ENCODE peak calls at places on chromosome X, in seven cellular contexts. One of them, this sample, is unnamed.

GRCh38 chrX:63913719-63914118 is 128.7 kb upstream of the ARHGEF9 start:
- DNase-seq in GM06990: no peak
- DNase-seq in stimulated activated CD4-positive, alpha-beta T cell treated with anti-CD3 and anti-CD28 coated beads, Interleukin-15, amount 100 ng/mL, for 1 hour: no peak
- DNase-seq in choroid plexus epithelial cell: no peak
- DNase-seq in ACHN: no peak
- DNase-seq in CD4-positive, alpha-beta T cell: no peak
- DNase-seq in HS-5: no peak
- DNase-seq in this sample: no peak

GRCh38 chrX:152876931-152877840 is 20.7 kb upstream of the ZNF185 start:
- DNase-seq in choroid plexus epithelial cell: no peak
- DNase-seq in ACHN: no peak
- DNase-seq in GM06990: no peak
- DNase-seq in CD4-positive, alpha-beta T cell: no peak
- DNase-seq in HS-5: no peak
- DNase-seq in stimulated activated CD4-positive, alpha-beta T cell treated with anti-CD3 and anti-CD28 coated beads, Interleukin-15, amount 100 ng/mL, for 1 hour: no peak
- DNase-seq in this sample: no peak

GRCh38 chrX:25503826-25504225 is 488.1 kb upstream of the ARX start:
- DNase-seq in CD4-positive, alpha-beta T cell: no peak
- DNase-seq in ACHN: no peak
- DNase-seq in GM06990: no peak
- DNase-seq in stimulated activated CD4-positive, alpha-beta T cell treated with anti-CD3 and anti-CD28 coated beads, Interleukin-15, amount 100 ng/mL, for 1 hour: no peak
- DNase-seq in choroid plexus epithelial cell: no peak
- DNase-seq in HS-5: no peak
- DNase-seq in this sample: no peak

GRCh38 chrX:70664726-70665125 is 220.1 kb downstream of the DLG3 start:
- DNase-seq in GM06990: no peak
- DNase-seq in stimulated activated CD4-positive, alpha-beta T cell treated with anti-CD3 and anti-CD28 coated beads, Interleukin-15, amount 100 ng/mL, for 1 hour: no peak
- DNase-seq in choroid plexus epithelial cell: peak
- DNase-seq in ACHN: peak
- DNase-seq in HS-5: no peak
- DNase-seq in CD4-positive, alpha-beta T cell: no peak
- DNase-seq in this sample: no peak

GRCh38 chrX:53018627-53019026 is 30.0 kb upstream of the GPR173 start:
- DNase-seq in CD4-positive, alpha-beta T cell: no peak
- DNase-seq in GM06990: no peak
- DNase-seq in HS-5: no peak
- DNase-seq in choroid plexus epithelial cell: no peak
- DNase-seq in ACHN: no peak
- DNase-seq in stimulated activated CD4-positive, alpha-beta T cell treated with anti-CD3 and anti-CD28 coated beads, Interleukin-15, amount 100 ng/mL, for 1 hour: no peak
- DNase-seq in this sample: no peak

GRCh38 chrX:116198810-116199209 is 28.3 kb downstream of the AGTR2 start:
- DNase-seq in CD4-positive, alpha-beta T cell: no peak
- DNase-seq in stimulated activated CD4-positive, alpha-beta T cell treated with anti-CD3 and anti-CD28 coated beads, Interleukin-15, amount 100 ng/mL, for 1 hour: no peak
- DNase-seq in HS-5: no peak
- DNase-seq in GM06990: no peak
- DNase-seq in choroid plexus epithelial cell: peak
- DNase-seq in ACHN: no peak
- DNase-seq in this sample: no peak

GRCh38 chrX:100447563-100448397 is 37.7 kb upstream of the PCDH19 start:
- DNase-seq in ACHN: peak
- DNase-seq in choroid plexus epithelial cell: peak
- DNase-seq in GM06990: no peak
- DNase-seq in stimulated activated CD4-positive, alpha-beta T cell treated with anti-CD3 and anti-CD28 coated beads, Interleukin-15, amount 100 ng/mL, for 1 hour: no peak
- DNase-seq in CD4-positive, alpha-beta T cell: no peak
- DNase-seq in HS-5: no peak
- DNase-seq in this sample: no peak

GRCh38 chrX:34559325-34559724 is 97.8 kb downstream of the TMEM47 start:
- DNase-seq in HS-5: no peak
- DNase-seq in GM06990: peak
- DNase-seq in stimulated activated CD4-positive, alpha-beta T cell treated with anti-CD3 and anti-CD28 coated beads, Interleukin-15, amount 100 ng/mL, for 1 hour: no peak
- DNase-seq in CD4-positive, alpha-beta T cell: no peak
- DNase-seq in choroid plexus epithelial cell: peak
- DNase-seq in ACHN: peak
- DNase-seq in this sample: no peak

GRCh38 chrX:19375546-19375945 is 31.8 kb downstream of the PDHA1 start:
- DNase-seq in CD4-positive, alpha-beta T cell: no peak
- DNase-seq in stimulated activated CD4-positive, alpha-beta T cell treated with anti-CD3 and anti-CD28 coated beads, Interleukin-15, amount 100 ng/mL, for 1 hour: no peak
- DNase-seq in GM06990: no peak
- DNase-seq in HS-5: no peak
- DNase-seq in choroid plexus epithelial cell: no peak
- DNase-seq in ACHN: no peak
- DNase-seq in this sample: no peak

GRCh38 chrX:34810364-34810763 is 132.2 kb upstream of the FAM47B start:
- DNase-seq in stimulated activated CD4-positive, alpha-beta T cell treated with anti-CD3 and anti-CD28 coated beads, Interleukin-15, amount 100 ng/mL, for 1 hour: no peak
- DNase-seq in choroid plexus epithelial cell: peak
- DNase-seq in GM06990: no peak
- DNase-seq in CD4-positive, alpha-beta T cell: no peak
- DNase-seq in HS-5: peak
- DNase-seq in ACHN: peak
- DNase-seq in this sample: no peak

GRCh38 chrX:1239681-1240142 is 27.3 kb upstream of the CRLF2 start:
- DNase-seq in CD4-positive, alpha-beta T cell: no peak
- DNase-seq in GM06990: peak
- DNase-seq in HS-5: no peak
- DNase-seq in stimulated activated CD4-positive, alpha-beta T cell treated with anti-CD3 and anti-CD28 coated beads, Interleukin-15, amount 100 ng/mL, for 1 hour: no peak
- DNase-seq in choroid plexus epithelial cell: no peak
- DNase-seq in ACHN: no peak
- DNase-seq in this sample: no peak

GRCh38 chrX:39821709-39822095 is 276.1 kb downstream of the BCOR start:
- DNase-seq in HS-5: no peak
- DNase-seq in stimulated activated CD4-positive, alpha-beta T cell treated with anti-CD3 and anti-CD28 coated beads, Interleukin-15, amount 100 ng/mL, for 1 hour: no peak
- DNase-seq in ACHN: no peak
- DNase-seq in GM06990: no peak
- DNase-seq in choroid plexus epithelial cell: no peak
- DNase-seq in CD4-positive, alpha-beta T cell: no peak
- DNase-seq in this sample: no peak

GRCh38 chrX:40083120-40083978 is 14.4 kb downstream of the BCOR start:
- DNase-seq in stimulated activated CD4-positive, alpha-beta T cell treated with anti-CD3 and anti-CD28 coated beads, Interleukin-15, amount 100 ng/mL, for 1 hour: no peak
- DNase-seq in ACHN: no peak
- DNase-seq in choroid plexus epithelial cell: no peak
- DNase-seq in CD4-positive, alpha-beta T cell: no peak
- DNase-seq in HS-5: no peak
- DNase-seq in GM06990: no peak
- DNase-seq in this sample: no peak

GRCh38 chrX:155888139-155888538 is 7.0 kb downstream of the VAMP7 start:
- DNase-seq in CD4-positive, alpha-beta T cell: no peak
- DNase-seq in choroid plexus epithelial cell: peak
- DNase-seq in HS-5: peak
- DNase-seq in stimulated activated CD4-positive, alpha-beta T cell treated with anti-CD3 and anti-CD28 coated beads, Interleukin-15, amount 100 ng/mL, for 1 hour: no peak
- DNase-seq in GM06990: no peak
- DNase-seq in ACHN: peak
- DNase-seq in this sample: peak

GRCh38 chrX:38871129-38872029 is 70.1 kb downstream of the MID1IP1 start:
- DNase-seq in CD4-positive, alpha-beta T cell: no peak
- DNase-seq in stimulated activated CD4-positive, alpha-beta T cell treated with anti-CD3 and anti-CD28 coated beads, Interleukin-15, amount 100 ng/mL, for 1 hour: no peak
- DNase-seq in ACHN: no peak
- DNase-seq in choroid plexus epithelial cell: no peak
- DNase-seq in HS-5: no peak
- DNase-seq in GM06990: no peak
- DNase-seq in this sample: no peak

GRCh38 chrX:39859991-39860861 is 237.5 kb downstream of the BCOR start:
- DNase-seq in stimulated activated CD4-positive, alpha-beta T cell treated with anti-CD3 and anti-CD28 coated beads, Interleukin-15, amount 100 ng/mL, for 1 hour: peak
- DNase-seq in CD4-positive, alpha-beta T cell: peak
- DNase-seq in HS-5: no peak
- DNase-seq in ACHN: no peak
- DNase-seq in choroid plexus epithelial cell: peak
- DNase-seq in GM06990: peak
- DNase-seq in this sample: no peak

GRCh38 chrX:132737743-132738142 is 220.7 kb downstream of the HS6ST2 start:
- DNase-seq in stimulated activated CD4-positive, alpha-beta T cell treated with anti-CD3 and anti-CD28 coated beads, Interleukin-15, amount 100 ng/mL, for 1 hour: no peak
- DNase-seq in ACHN: no peak
- DNase-seq in GM06990: no peak
- DNase-seq in CD4-positive, alpha-beta T cell: no peak
- DNase-seq in choroid plexus epithelial cell: no peak
- DNase-seq in HS-5: no peak
- DNase-seq in this sample: no peak

GRCh38 chrX:9681422-9681821 is 84.2 kb downstream of the GPR143 start:
- DNase-seq in ACHN: no peak
- DNase-seq in CD4-positive, alpha-beta T cell: no peak
- DNase-seq in stimulated activated CD4-positive, alpha-beta T cell treated with anti-CD3 and anti-CD28 coated beads, Interleukin-15, amount 100 ng/mL, for 1 hour: no peak
- DNase-seq in choroid plexus epithelial cell: peak
- DNase-seq in GM06990: no peak
- DNase-seq in HS-5: no peak
- DNase-seq in this sample: no peak

GRCh38 chrX:95076449-95076848 is 1402.4 kb downstream of the FAM133A start:
- DNase-seq in choroid plexus epithelial cell: peak
- DNase-seq in HS-5: no peak
- DNase-seq in stimulated activated CD4-positive, alpha-beta T cell treated with anti-CD3 and anti-CD28 coated beads, Interleukin-15, amount 100 ng/mL, for 1 hour: no peak
- DNase-seq in GM06990: no peak
- DNase-seq in CD4-positive, alpha-beta T cell: no peak
- DNase-seq in ACHN: peak
- DNase-seq in this sample: no peak

GRCh38 chrX:11557120-11557519 is 108.6 kb downstream of the ARHGAP6 start:
- DNase-seq in stimulated activated CD4-positive, alpha-beta T cell treated with anti-CD3 and anti-CD28 coated beads, Interleukin-15, amount 100 ng/mL, for 1 hour: no peak
- DNase-seq in CD4-positive, alpha-beta T cell: no peak
- DNase-seq in ACHN: peak
- DNase-seq in HS-5: peak
- DNase-seq in GM06990: no peak
- DNase-seq in choroid plexus epithelial cell: peak
- DNase-seq in this sample: no peak

GRCh38 chrX:20067709-20068315 is 48.9 kb downstream of the MAP7D2 start:
- DNase-seq in HS-5: peak
- DNase-seq in ACHN: peak
- DNase-seq in CD4-positive, alpha-beta T cell: no peak
- DNase-seq in GM06990: peak
- DNase-seq in stimulated activated CD4-positive, alpha-beta T cell treated with anti-CD3 and anti-CD28 coated beads, Interleukin-15, amount 100 ng/mL, for 1 hour: no peak
- DNase-seq in choroid plexus epithelial cell: peak
- DNase-seq in this sample: peak

GRCh38 chrX:29617276-29617675 is 598.1 kb upstream of the MAGEB2 start:
- DNase-seq in choroid plexus epithelial cell: peak
- DNase-seq in CD4-positive, alpha-beta T cell: no peak
- DNase-seq in GM06990: no peak
- DNase-seq in stimulated activated CD4-positive, alpha-beta T cell treated with anti-CD3 and anti-CD28 coated beads, Interleukin-15, amount 100 ng/mL, for 1 hour: no peak
- DNase-seq in ACHN: peak
- DNase-seq in HS-5: peak
- DNase-seq in this sample: no peak

GRCh38 chrX:39065051-39065871 is 264.0 kb downstream of the MID1IP1 start:
- DNase-seq in choroid plexus epithelial cell: no peak
- DNase-seq in stimulated activated CD4-positive, alpha-beta T cell treated with anti-CD3 and anti-CD28 coated beads, Interleukin-15, amount 100 ng/mL, for 1 hour: no peak
- DNase-seq in HS-5: no peak
- DNase-seq in ACHN: no peak
- DNase-seq in CD4-positive, alpha-beta T cell: no peak
- DNase-seq in GM06990: no peak
- DNase-seq in this sample: no peak

GRCh38 chrX:122783918-122784317 is 400.2 kb upstream of the GRIA3 start:
- DNase-seq in ACHN: no peak
- DNase-seq in CD4-positive, alpha-beta T cell: no peak
- DNase-seq in stimulated activated CD4-positive, alpha-beta T cell treated with anti-CD3 and anti-CD28 coated beads, Interleukin-15, amount 100 ng/mL, for 1 hour: no peak
- DNase-seq in HS-5: no peak
- DNase-seq in GM06990: no peak
- DNase-seq in choroid plexus epithelial cell: no peak
- DNase-seq in this sample: no peak

GRCh38 chrX:19805054-19805690 is 82.2 kb downstream of the SH3KBP1 start:
- DNase-seq in ACHN: no peak
- DNase-seq in GM06990: no peak
- DNase-seq in choroid plexus epithelial cell: no peak
- DNase-seq in HS-5: no peak
- DNase-seq in stimulated activated CD4-positive, alpha-beta T cell treated with anti-CD3 and anti-CD28 coated beads, Interleukin-15, amount 100 ng/mL, for 1 hour: no peak
- DNase-seq in CD4-positive, alpha-beta T cell: no peak
- DNase-seq in this sample: no peak

GRCh38 chrX:78555401-78555980 is 103.6 kb downstream of the RTL3 start:
- DNase-seq in stimulated activated CD4-positive, alpha-beta T cell treated with anti-CD3 and anti-CD28 coated beads, Interleukin-15, amount 100 ng/mL, for 1 hour: no peak
- DNase-seq in choroid plexus epithelial cell: peak
- DNase-seq in HS-5: no peak
- DNase-seq in GM06990: no peak
- DNase-seq in CD4-positive, alpha-beta T cell: no peak
- DNase-seq in ACHN: peak
- DNase-seq in this sample: no peak

GRCh38 chrX:21711848-21712197 is 46.1 kb downstream of the SMPX start:
- DNase-seq in CD4-positive, alpha-beta T cell: no peak
- DNase-seq in choroid plexus epithelial cell: no peak
- DNase-seq in HS-5: no peak
- DNase-seq in stimulated activated CD4-positive, alpha-beta T cell treated with anti-CD3 and anti-CD28 coated beads, Interleukin-15, amount 100 ng/mL, for 1 hour: no peak
- DNase-seq in ACHN: no peak
- DNase-seq in GM06990: no peak
- DNase-seq in this sample: no peak

GRCh38 chrX:12113321-12113720 is 25.0 kb upstream of the FRMPD4 start:
- DNase-seq in ACHN: no peak
- DNase-seq in stimulated activated CD4-positive, alpha-beta T cell treated with anti-CD3 and anti-CD28 coated beads, Interleukin-15, amount 100 ng/mL, for 1 hour: no peak
- DNase-seq in GM06990: no peak
- DNase-seq in HS-5: no peak
- DNase-seq in choroid plexus epithelial cell: no peak
- DNase-seq in CD4-positive, alpha-beta T cell: no peak
- DNase-seq in this sample: no peak

GRCh38 chrX:78329486-78329885 is 2.1 kb upstream of the CYSLTR1 start:
- DNase-seq in CD4-positive, alpha-beta T cell: no peak
- DNase-seq in GM06990: no peak
- DNase-seq in choroid plexus epithelial cell: no peak
- DNase-seq in stimulated activated CD4-positive, alpha-beta T cell treated with anti-CD3 and anti-CD28 coated beads, Interleukin-15, amount 100 ng/mL, for 1 hour: no peak
- DNase-seq in HS-5: no peak
- DNase-seq in ACHN: no peak
- DNase-seq in this sample: no peak

GRCh38 chrX:22060451-22060940 is 28.4 kb downstream of the PHEX start:
- DNase-seq in GM06990: peak
- DNase-seq in CD4-positive, alpha-beta T cell: no peak
- DNase-seq in ACHN: no peak
- DNase-seq in choroid plexus epithelial cell: peak
- DNase-seq in HS-5: peak
- DNase-seq in stimulated activated CD4-positive, alpha-beta T cell treated with anti-CD3 and anti-CD28 coated beads, Interleukin-15, amount 100 ng/mL, for 1 hour: no peak
- DNase-seq in this sample: no peak

GRCh38 chrX:2628751-2629315 is 62.3 kb upstream of the CD99 start:
- DNase-seq in CD4-positive, alpha-beta T cell: no peak
- DNase-seq in GM06990: no peak
- DNase-seq in ACHN: no peak
- DNase-seq in stimulated activated CD4-positive, alpha-beta T cell treated with anti-CD3 and anti-CD28 coated beads, Interleukin-15, amount 100 ng/mL, for 1 hour: no peak
- DNase-seq in HS-5: no peak
- DNase-seq in choroid plexus epithelial cell: no peak
- DNase-seq in this sample: no peak

GRCh38 chrX:69179380-69179911 is 14.2 kb upstream of the PJA1 start:
- DNase-seq in GM06990: no peak
- DNase-seq in HS-5: no peak
- DNase-seq in ACHN: no peak
- DNase-seq in choroid plexus epithelial cell: no peak
- DNase-seq in CD4-positive, alpha-beta T cell: no peak
- DNase-seq in stimulated activated CD4-positive, alpha-beta T cell treated with anti-CD3 and anti-CD28 coated beads, Interleukin-15, amount 100 ng/mL, for 1 hour: no peak
- DNase-seq in this sample: no peak

GRCh38 chrX:41384041-41384705 is 50.2 kb downstream of the DDX3X start:
- DNase-seq in HS-5: peak
- DNase-seq in choroid plexus epithelial cell: peak
- DNase-seq in GM06990: no peak
- DNase-seq in stimulated activated CD4-positive, alpha-beta T cell treated with anti-CD3 and anti-CD28 coated beads, Interleukin-15, amount 100 ng/mL, for 1 hour: peak
- DNase-seq in ACHN: peak
- DNase-seq in CD4-positive, alpha-beta T cell: peak
- DNase-seq in this sample: no peak

GRCh38 chrX:67546496-67547423 is 2.9 kb downstream of the AR start:
- DNase-seq in CD4-positive, alpha-beta T cell: no peak
- DNase-seq in HS-5: no peak
- DNase-seq in GM06990: no peak
- DNase-seq in stimulated activated CD4-positive, alpha-beta T cell treated with anti-CD3 and anti-CD28 coated beads, Interleukin-15, amount 100 ng/mL, for 1 hour: no peak
- DNase-seq in choroid plexus epithelial cell: no peak
- DNase-seq in ACHN: no peak
- DNase-seq in this sample: no peak

GRCh38 chrX:43741843-43742573 is 85.9 kb downstream of the MAOA start:
- DNase-seq in CD4-positive, alpha-beta T cell: no peak
- DNase-seq in stimulated activated CD4-positive, alpha-beta T cell treated with anti-CD3 and anti-CD28 coated beads, Interleukin-15, amount 100 ng/mL, for 1 hour: no peak
- DNase-seq in HS-5: no peak
- DNase-seq in GM06990: no peak
- DNase-seq in choroid plexus epithelial cell: peak
- DNase-seq in ACHN: no peak
- DNase-seq in this sample: no peak

GRCh38 chrX:108309144-108309543 is 129.1 kb downstream of the COL4A6 start:
- DNase-seq in GM06990: no peak
- DNase-seq in stimulated activated CD4-positive, alpha-beta T cell treated with anti-CD3 and anti-CD28 coated beads, Interleukin-15, amount 100 ng/mL, for 1 hour: no peak
- DNase-seq in ACHN: no peak
- DNase-seq in choroid plexus epithelial cell: peak
- DNase-seq in CD4-positive, alpha-beta T cell: no peak
- DNase-seq in HS-5: no peak
- DNase-seq in this sample: no peak

This sample was measured in HS-27A.